ENCODE peak calls at places on chromosome 7, in eight cellular contexts. I is stimulated activated CD8-positive, alpha-beta memory T cell treated with anti-CD3 and anti-CD28 coated beads, Interleukin-2, amount 100 ng/mL, for 48 hours; W is CD4-positive, CD25-positive, alpha-beta regulatory T cell; P is retinal pigment epithelial cell; L is Daoy; K is aorta; F is cerebellar nuclear complex; V is NCI-H526 treated with DMSO at 0.1 percent for 48 hours. E is an unnamed sample.

GRCh38 chr7:31882187-31882586 is 188.0 kb downstream of the PDE1C start:
- DNase-seq in P (no peak), L (peak), F (peak), V (no peak), K (peak), I (no peak), W (no peak), E (no peak)

GRCh38 chr7:2512179-2512644 is 7.4 kb upstream of the LFNG start:
- DNase-seq in I (no peak), W (peak), V (no peak), K (no peak), F (no peak), P (no peak), L (no peak), E (peak)

GRCh38 chr7:128687131-128687530 is 15.0 kb downstream of the GARIN1A start:
- DNase-seq in I (no peak), V (no peak), P (no peak), L (no peak), K (no peak), W (no peak), F (no peak), E (no peak)

GRCh38 chr7:100211342-100211780 is 8.4 kb upstream of the PVRIG start:
- DNase-seq in V (no peak), F (no peak), L (no peak), W (peak), I (no peak), P (no peak), K (no peak), E (no peak)

GRCh38 chr7:55099086-55099831 is 80.4 kb downstream of the EGFR start:
- DNase-seq in V (no peak), K (no peak), P (peak), L (no peak), I (no peak), W (no peak), F (no peak), E (no peak)

GRCh38 chr7:113204415-113204814 is 86.1 kb upstream of the SMIM30 start:
- DNase-seq in L (no peak), W (no peak), K (no peak), F (no peak), I (no peak), V (no peak), P (no peak), E (no peak)

GRCh38 chr7:101688183-101688831 is 59.2 kb upstream of the MYL10 start:
- DNase-seq in W (peak), F (peak), K (peak), P (no peak), I (peak), L (peak), V (no peak), E (peak)

GRCh38 chr7:23020742-23021401 is 6.9 kb upstream of the HYCC1 start:
- DNase-seq in F (no peak), P (no peak), I (no peak), W (peak), V (no peak), L (peak), K (peak), E (no peak)

GRCh38 chr7:151146761-151147160 is 20.7 kb downstream of the GBX1 start:
- DNase-seq in W (no peak), V (no peak), I (no peak), P (no peak), K (no peak), L (no peak), F (no peak), E (no peak)

GRCh38 chr7:149869867-149870266 is 3.9 kb upstream of the ATP6V0E2 start:
- DNase-seq in W (peak), F (no peak), K (no peak), P (no peak), V (no peak), L (no peak), I (no peak), E (no peak)

GRCh38 chr7:126185959-126186580 is 1066.7 kb downstream of the GRM8 start:
- DNase-seq in K (no peak), I (no peak), W (no peak), P (no peak), L (no peak), F (no peak), V (no peak), E (no peak)

GRCh38 chr7:41579961-41580935 is 122.6 kb downstream of the INHBA start:
- DNase-seq in F (no peak), I (no peak), V (no peak), K (no peak), L (peak), W (no peak), P (peak), E (no peak)

E was measured in upper lobe of left lung.